ENCODE peak calls at places on chromosomes 1 and 21, in five cellular contexts. N, P, Y, O and S are unnamed samples.

GRCh38 chr1:84078824-84079167 is 65.3 kb upstream of the PRKACB start:
- DNase-seq in N (no peak), P (no peak), Y (no peak), O (no peak), S (no peak)

GRCh38 chr1:42747125-42747524 is 7.1 kb upstream of the CLDN19 start:
- DNase-seq in N (peak; percentile 64), P (no peak), Y (peak; percentile 39), O (no peak), S (peak; percentile 45)

GRCh38 chr1:209643295-209644020 is 8.8 kb downstream of the LAMB3 start:
- DNase-seq in N (no peak), P (no peak), Y (no peak), O (no peak), S (no peak)

GRCh38 chr21:14251336-14251735 is 35.4 kb downstream of the RBM11 start:
- DNase-seq in N (no peak), P (no peak), Y (no peak), O (no peak), S (no peak)

GRCh38 chr1:28921286-28921869 is 7.0 kb downstream of the EPB41 start:
- DNase-seq in N (no peak), P (no peak), Y (no peak), O (peak; percentile 11), S (no peak)

GRCh38 chr1:234978397-234979291 is 150.0 kb downstream of the TOMM20 start:
- DNase-seq in N (no peak), P (no peak), Y (peak; percentile 45), O (peak; percentile 93), S (peak; percentile 68)

GRCh38 chr1:153944822-153945117 is 1.7 kb downstream of the DENND4B start:
- DNase-seq in N (no peak), P (no peak), Y (no peak), O (no peak), S (no peak)

GRCh38 chr1:157523774-157524501 is 28.4 kb downstream of the FCRL5 start:
- DNase-seq in N (no peak), P (no peak), Y (no peak), O (no peak), S (no peak)

GRCh38 chr1:22935450-22935849 is 37.2 kb downstream of the LACTBL1 start:
- DNase-seq in N (no peak), P (no peak), Y (no peak), O (no peak), S (no peak)

GRCh38 chr1:228367798-228368791 is 38.5 kb downstream of the TRIM11 start:
- DNase-seq in N (no peak), P (no peak), Y (no peak), O (no peak), S (no peak)

GRCh38 chr1:62508187-62508758 is 71.4 kb downstream of the USP1 start:
- DNase-seq in N (no peak), P (peak; percentile 0), Y (no peak), O (peak; percentile 65), S (no peak)

GRCh38 chr21:42760977-42761751 is 107.7 kb downstream of the PDE9A start:
- DNase-seq in N (no peak), P (no peak), Y (no peak), O (no peak), S (no peak)

GRCh38 chr1:76254165-76255043 is 179.9 kb downstream of the ST6GALNAC3 start:
- DNase-seq in N (no peak), P (peak; percentile 48), Y (no peak), O (no peak), S (no peak)

GRCh38 chr1:173171152-173171551 is 36.0 kb downstream of the TNFSF4 start:
- DNase-seq in N (no peak), P (no peak), Y (no peak), O (no peak), S (no peak)

GRCh38 chr1:93140106-93140505 is 40.1 kb downstream of the TMED5 start:
- DNase-seq in N (no peak), P (no peak), Y (no peak), O (peak; percentile 24), S (no peak)

GRCh38 chr21:16534408-16535099 is 804.8 kb downstream of the USP25 start:
- DNase-seq in N (peak; percentile 64), P (no peak), Y (peak; percentile 29), O (peak; percentile 32), S (no peak)

GRCh38 chr1:23283660-23284602 is 60.2 kb downstream of the HNRNPR start:
- DNase-seq in N (no peak), P (no peak), Y (no peak), O (peak; percentile 67), S (no peak)

GRCh38 chr1:224430511-224431113 is 4.0 kb downstream of the WDR26 start:
- DNase-seq in N (no peak), P (no peak), Y (no peak), O (peak; percentile 76), S (no peak)

GRCh38 chr1:228095938-228096337 is 7.2 kb downstream of the C1orf35 start:
- DNase-seq in N (no peak), P (no peak), Y (no peak), O (no peak), S (peak; percentile 12)

GRCh38 chr21:36134820-36135390 is at the start of gene CBR3:
- DNase-seq in N (peak; percentile 45), P (no peak), Y (peak; percentile 48), O (peak; percentile 41), S (peak; percentile 46)

GRCh38 chr1:31509124-31510072 is 66.9 kb upstream of the TINAGL1 start:
- DNase-seq in N (no peak), P (no peak), Y (no peak), O (no peak), S (no peak)

GRCh38 chr21:37561506-37561905 is 194.9 kb downstream of the DYRK1A start:
- DNase-seq in N (no peak), P (no peak), Y (no peak), O (no peak), S (no peak)

GRCh38 chr1:6424000-6424565 is 493 bp upstream of the ESPN start:
- DNase-seq in N (no peak), P (no peak), Y (no peak), O (no peak), S (no peak)

GRCh38 chr1:88742546-88742945 is 58.5 kb downstream of the PKN2 start:
- DNase-seq in N (no peak), P (no peak), Y (no peak), O (peak; percentile 26), S (no peak)

GRCh38 chr1:56320873-56321272 is 258.5 kb downstream of the PLPP3 start:
- DNase-seq in N (no peak), P (no peak), Y (no peak), O (no peak), S (no peak)

GRCh38 chr21:33230518-33231324 is 983 bp downstream of the IFNAR2 start:
- DNase-seq in N (peak; percentile 51), P (no peak), Y (no peak), O (peak; percentile 75), S (peak; percentile 68)

GRCh38 chr1:170664283-170664827 is 424 bp downstream of the PRRX1 start:
- DNase-seq in N (peak; percentile 55), P (no peak), Y (no peak), O (peak; percentile 32), S (no peak)

GRCh38 chr1:200442537-200443169 is 32.8 kb upstream of the ZNF281 start:
- DNase-seq in N (no peak), P (no peak), Y (no peak), O (no peak), S (no peak)

GRCh38 chr1:52552236-52552504 is 722 bp downstream of the TUT4 start:
- DNase-seq in N (peak; percentile 43), P (peak; percentile 18), Y (peak; percentile 56), O (peak; percentile 80), S (peak; percentile 42)

GRCh38 chr1:111841189-111841588 is 85.5 kb downstream of the DDX20 start:
- DNase-seq in N (no peak), P (no peak), Y (no peak), O (no peak), S (no peak)

GRCh38 chr1:155277896-155278688 is 829 bp downstream of the HCN3 start:
- DNase-seq in N (peak; percentile 83), P (no peak), Y (peak; percentile 52), O (peak; percentile 15), S (peak; percentile 66)
- TF ChIP-seq CTCF in N (peak; percentile 34), P (peak; percentile 32), Y (peak; percentile 9), O (peak; percentile 14), S (no peak)

GRCh38 chr1:19640363-19641316 is 3.5 kb upstream of the NBL1 start:
- DNase-seq in N (no peak), P (no peak), Y (peak; percentile 56), O (peak; percentile 26), S (no peak)
- TF ChIP-seq CTCF in N (no peak), P (peak; percentile 12), Y (no peak), O (no peak), S (no peak)

GRCh38 chr1:159803946-159804695 is 2.0 kb downstream of the FCRL6 start:
- DNase-seq in N (no peak), P (no peak), Y (no peak), O (no peak), S (no peak)
- TF ChIP-seq CTCF in N (no peak), P (no peak), Y (no peak), O (no peak), S (no peak)

DNA sequence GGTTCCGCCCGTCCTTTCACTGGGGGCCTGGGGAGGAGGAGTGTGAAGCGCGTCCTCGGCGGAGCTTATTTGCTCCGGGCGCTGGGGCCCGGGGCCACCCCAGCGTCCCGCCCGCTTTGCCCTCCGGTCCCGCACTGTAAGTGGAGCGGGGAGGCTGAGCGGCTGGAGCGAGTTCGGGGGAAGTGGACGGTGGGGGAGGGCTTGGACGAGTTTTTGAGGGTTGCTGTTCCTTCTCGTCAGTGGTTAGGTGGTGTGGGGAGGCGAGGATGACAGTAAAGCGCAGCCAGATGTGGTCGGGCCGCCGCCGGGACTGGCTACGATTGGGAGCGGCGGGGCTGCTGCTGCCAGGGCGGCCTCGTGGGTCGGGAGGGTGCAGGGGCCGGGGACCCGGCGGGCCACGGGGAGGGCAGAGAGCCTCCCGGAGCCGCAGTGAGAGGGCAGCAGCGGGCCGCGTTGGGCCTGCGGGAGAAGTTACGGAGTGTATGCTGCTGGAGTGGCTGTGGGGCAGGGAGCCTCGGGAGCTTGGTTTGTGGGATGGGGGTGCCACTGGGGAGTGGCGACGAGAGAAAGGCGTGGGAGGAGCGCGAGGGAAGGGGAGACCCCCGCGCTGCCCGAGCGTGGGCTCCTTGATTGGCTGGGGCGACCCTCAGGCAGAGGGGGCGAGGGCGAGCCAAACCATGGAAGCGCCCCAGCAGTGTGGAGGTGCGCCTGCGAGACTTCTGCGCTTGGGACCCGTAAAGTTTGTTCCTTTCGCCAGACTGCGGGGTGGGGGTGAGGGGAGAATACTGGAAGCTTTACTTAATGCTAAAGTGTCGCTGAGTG is 2.1 kb downstream of the ADGRL2 start:
- DNase-seq in N (peak; percentile 70), P (no peak), Y (peak; percentile 69), O (peak; percentile 33), S (no peak)
- TF ChIP-seq CTCF in N (no peak), P (peak; percentile 54), Y (peak; percentile 28), O (peak; percentile 52), S (no peak)

GRCh38 chr1:178693368-178693767 is 31.7 kb upstream of the RALGPS2 start:
- DNase-seq in N (no peak), P (no peak), Y (no peak), O (peak; percentile 22), S (no peak)
- TF ChIP-seq CTCF in N (no peak), P (no peak), Y (no peak), O (peak; percentile 39), S (no peak)